ENCODE peak calls at places on chromosomes 12 and 14, in five cellular contexts. E is HepG2, I is H1, R is K562, O is GM12878. L is an unnamed sample.

GRCh38 chr14:68391292-68392014 is 401.4 kb downstream of the ZFP36L1 start:
- DNase-seq in E (no peak), I (no peak), R (no peak), O (no peak), L (no peak)

GRCh38 chr14:93994919-93995682 is 2.0 kb upstream of the CCDC197 start:
- DNase-seq in E (no peak), I (no peak), R (no peak), O (no peak), L (peak; percentile 67)

GRCh38 chr14:31449971-31450610 is 7.2 kb downstream of the DTD2 start:
- DNase-seq in E (peak; percentile 68), I (no peak), R (peak; percentile 12), O (no peak), L (peak; percentile 28)

GRCh38 chr14:79502751-79503148 is 708.6 kb downstream of the DIO2 start:
- DNase-seq in E (no peak), I (no peak), R (no peak), O (no peak), L (no peak)

GRCh38 chr14:100670017-100670974 is 56.4 kb upstream of the DLK1 start:
- DNase-seq in E (no peak), I (no peak), R (no peak), O (no peak), L (no peak)

GRCh38 chr12:9798008-9798619 is 29.2 kb upstream of the KLRF1 start:
- DNase-seq in E (peak; percentile 41), I (no peak), R (peak; percentile 32), O (peak; percentile 85), L (peak; percentile 94)

GRCh38 chr14:59187802-59188460 is 536 bp upstream of the DAAM1 start:
- DNase-seq in E (no peak), I (no peak), R (peak; percentile 23), O (no peak), L (peak; percentile 45)

GRCh38 chr12:71752887-71753286 is 1.8 kb upstream of the RAB21 start:
- DNase-seq in E (no peak), I (no peak), R (peak; percentile 52), O (no peak), L (no peak)

GRCh38 chr12:8549381-8549780 is 8.7 kb upstream of the CLEC4E start:
- DNase-seq in E (no peak), I (no peak), R (no peak), O (no peak), L (no peak)

GRCh38 chr14:24849471-24849870 is 200.5 kb downstream of the STXBP6 start:
- DNase-seq in E (no peak), I (no peak), R (no peak), O (no peak), L (no peak)

GRCh38 chr14:105387530-105387922 is 10.8 kb upstream of the TEX22 start:
- DNase-seq in E (no peak), I (no peak), R (no peak), O (no peak), L (no peak)

GRCh38 chr12:111105294-111105693 is 184.9 kb upstream of the MYL2 start:
- DNase-seq in E (no peak), I (no peak), R (peak; percentile 14), O (no peak), L (no peak)

GRCh38 chr14:64966976-64967375 is 5.2 kb downstream of the RAB15 start:
- DNase-seq in E (no peak), I (no peak), R (no peak), O (no peak), L (no peak)

GRCh38 chr14:91094772-91095171 is 19.1 kb upstream of the DGLUCY start:
- DNase-seq in E (no peak), I (no peak), R (no peak), O (no peak), L (no peak)

GRCh38 chr14:20681348-20682126 is 2.8 kb upstream of the RNASE4 start:
- DNase-seq in E (peak; percentile 94), I (peak; percentile 97), R (peak; percentile 57), O (peak; percentile 89), L (peak; percentile 92)

GRCh38 chr14:75068294-75069020 is 984 bp upstream of the ZC2HC1C start:
- DNase-seq in E (no peak), I (no peak), R (peak; percentile 10), O (no peak), L (peak; percentile 40)

GRCh38 chr14:96062010-96062409 is 22.8 kb downstream of the C14orf132 start:
- DNase-seq in E (no peak), I (no peak), R (no peak), O (no peak), L (no peak)

GRCh38 chr14:94681300-94682060 is 69.3 kb downstream of the SERPINA3 start:
- DNase-seq in E (peak; percentile 78), I (no peak), R (peak; percentile 41), O (no peak), L (peak; percentile 80)

GRCh38 chr12:52235001-52235760 is 2.1 kb downstream of the KRT7 start:
- DNase-seq in E (no peak), I (no peak), R (no peak), O (no peak), L (no peak)

GRCh38 chr12:130945793-130946492 is 7.8 kb upstream of the ADGRD1 start:
- DNase-seq in E (no peak), I (no peak), R (no peak), O (no peak), L (no peak)

GRCh38 chr12:2324375-2324774 is 271.6 kb downstream of the CACNA1C start:
- DNase-seq in E (no peak), I (no peak), R (no peak), O (no peak), L (no peak)

GRCh38 chr12:122082621-122083356 is 4.2 kb downstream of the MLXIP start:
- DNase-seq in E (no peak), I (no peak), R (no peak), O (no peak), L (no peak)

GRCh38 chr12:94792690-94793089 is 142.3 kb upstream of the TMCC3 start:
- DNase-seq in E (no peak), I (no peak), R (no peak), O (no peak), L (no peak)

GRCh38 chr12:108179305-108179704 is 50.2 kb downstream of the WSCD2 start:
- DNase-seq in E (no peak), I (no peak), R (no peak), O (no peak), L (no peak)

GRCh38 chr14:50100824-50101223 is 15.5 kb downstream of the VCPKMT start:
- DNase-seq in E (peak; percentile 5), I (no peak), R (no peak), O (no peak), L (no peak)

GRCh38 chr14:38870437-38870836 is 232.6 kb downstream of the SEC23A start:
- DNase-seq in E (no peak), I (no peak), R (no peak), O (no peak), L (no peak)

GRCh38 chr14:104876251-104876699 is 11.2 kb downstream of the CEP170B start:
- DNase-seq in E (no peak), I (peak; percentile 92), R (peak; percentile 88), O (no peak), L (peak; percentile 76)

GRCh38 chr14:69013943-69014782 is 35.1 kb upstream of the ACTN1 start:
- DNase-seq in E (peak; percentile 88), I (no peak), R (no peak), O (no peak), L (peak; percentile 67)

GRCh38 chr14:69803753-69804152 is 6.7 kb upstream of the SLC10A1 start:
- DNase-seq in E (no peak), I (no peak), R (no peak), O (no peak), L (peak; percentile 17)

GRCh38 chr12:75812341-75813018 is 219.1 kb downstream of the PHLDA1 start:
- DNase-seq in E (no peak), I (no peak), R (no peak), O (no peak), L (peak; percentile 67)

GRCh38 chr12:95838125-95838524 is 20.6 kb upstream of the SNRPF start:
- DNase-seq in E (peak; percentile 49), I (no peak), R (no peak), O (no peak), L (no peak)

GRCh38 chr14:45072121-45072520 is 11.8 kb upstream of the PRPF39 start:
- DNase-seq in E (no peak), I (no peak), R (no peak), O (no peak), L (no peak)

GRCh38 chr12:41956353-41956752 is 188.3 kb downstream of the GXYLT1 start:
- DNase-seq in E (no peak), I (no peak), R (no peak), O (no peak), L (no peak)

GRCh38 chr12:123705935-123706334 is 6.2 kb upstream of the ATP6V0A2 start:
- DNase-seq in E (peak; percentile 12), I (no peak), R (no peak), O (no peak), L (peak; percentile 11)

GRCh38 chr12:99983721-99984258 is 946 bp downstream of the ANKS1B start:
- DNase-seq in E (no peak), I (peak; percentile 59), R (no peak), O (no peak), L (no peak)
- TF ChIP-seq EZH2 in E (no peak), I (no peak), R (no peak), O (no peak), L (no peak)

DNA sequence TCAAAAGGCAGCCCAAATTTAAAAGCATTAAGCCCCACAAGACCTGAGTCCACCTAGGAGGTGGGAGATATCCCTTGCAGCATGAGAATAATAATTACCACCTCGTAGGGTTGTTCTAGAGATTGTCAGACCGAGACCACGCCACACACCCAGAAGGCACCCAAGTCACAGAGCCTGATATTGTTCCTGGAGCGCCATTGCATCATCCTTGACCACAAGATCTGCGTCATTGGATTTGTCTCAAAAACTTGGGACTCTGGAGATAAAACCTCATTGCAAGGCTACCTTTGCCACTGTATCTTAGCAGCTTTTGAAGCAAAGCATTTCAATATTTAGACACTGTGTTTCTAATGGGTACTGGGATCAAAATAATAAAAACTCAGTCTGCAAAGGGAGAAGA is 29.4 kb upstream of the PPP2R5C start:
- DNase-seq in E (no peak), I (no peak), R (no peak), O (no peak), L (no peak)
- H3K27ac ChIP-seq in E (peak overlapping the region; percentile 83), I (no peak overlapping the region), R (peak overlapping the region; percentile 67), O (no peak overlapping the region), L (no peak overlapping the region)

DNA sequence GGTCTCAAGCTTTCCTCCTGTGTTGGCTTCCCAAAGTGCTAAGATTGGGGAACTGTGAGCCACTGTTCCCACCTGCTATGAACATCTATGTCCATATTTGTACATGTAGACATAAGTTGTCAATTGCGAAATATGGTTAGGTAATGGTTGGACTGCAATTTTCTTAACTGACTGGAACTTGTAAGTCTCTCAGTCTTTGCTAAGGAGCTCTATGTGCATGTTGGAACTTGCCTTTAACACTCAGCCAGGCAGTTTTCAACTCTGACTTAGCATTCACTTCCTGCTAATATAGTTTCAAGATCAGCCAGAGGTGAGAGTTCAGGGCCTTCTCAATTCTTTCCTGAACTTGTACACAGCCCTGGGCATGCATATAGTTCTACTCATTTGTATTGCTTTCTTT is 44.5 kb upstream of the EEA1 start:
- DNase-seq in E (peak; percentile 63), I (no peak), R (no peak), O (peak; percentile 95), L (no peak)
- TF ChIP-seq CREB1 in E (no peak), I (no peak), R (no peak), O (peak; percentile 43), L (no peak)

DNA sequence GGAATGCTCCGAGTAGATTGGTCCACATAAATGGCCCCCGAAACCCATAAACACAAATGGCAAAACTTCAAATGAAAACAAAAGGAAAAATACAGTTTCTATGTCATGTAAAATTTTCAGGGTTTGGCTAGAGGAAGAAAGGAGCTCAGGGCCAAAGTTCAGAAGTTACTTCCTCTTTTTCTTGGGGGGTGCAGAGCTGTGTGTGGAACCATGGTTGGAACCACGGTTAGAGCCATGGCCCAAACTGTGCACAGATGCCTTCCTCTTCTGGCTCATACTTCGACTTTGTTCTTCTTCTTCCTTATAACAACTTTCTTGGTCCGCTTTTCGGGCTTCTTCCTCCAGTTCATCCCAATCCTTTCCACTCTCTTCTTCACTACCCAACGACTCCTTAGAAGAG is 51.7 kb downstream of the MGST1 start:
- DNase-seq in E (no peak), I (no peak), R (no peak), O (no peak), L (no peak)
- TF ChIP-seq EZH2 in E (no peak), I (no peak), R (no peak), O (no peak), L (no peak)

L was measured in GM23338.